ENCODE peak calls at places on chromosome 7, in eight cellular contexts. A is posterior vena cava; F is RWPE1; J is non-pigmented ciliary epithelial cell; V is G401; B is stimulated activated CD8-positive, alpha-beta memory T cell treated with anti-CD3 and anti-CD28 coated beads, Interleukin-4, amount 100 ng/mL, for 1 hour; C is brain pericyte; Y is amniotic epithelial cell. H is an unnamed sample.

GRCh38 chr7:132895231-132895630 is 186.7 kb downstream of the CHCHD3 start:
- DNase-seq in A (no peak), F (no peak), J (no peak), V (no peak), B (no peak), C (no peak), Y (peak), H (peak)

GRCh38 chr7:107694395-107694794 is 33.8 kb downstream of the SLC26A4 start:
- DNase-seq in A (no peak), F (no peak), J (no peak), V (no peak), B (no peak), C (no peak), Y (peak), H (peak)

GRCh38 chr7:91351374-91351773 is 87.1 kb downstream of the FZD1 start:
- DNase-seq in A (no peak), F (peak), J (peak), V (no peak), B (no peak), C (no peak), Y (peak), H (peak)

GRCh38 chr7:50565977-50566376 is 772 bp upstream of the DDC start:
- DNase-seq in A (no peak), F (no peak), J (no peak), V (no peak), B (no peak), C (no peak), Y (no peak), H (no peak)

GRCh38 chr7:118311121-118311803 is 86.8 kb downstream of the ANKRD7 start:
- DNase-seq in A (no peak), F (peak), J (no peak), V (no peak), B (no peak), C (no peak), Y (peak), H (peak)

GRCh38 chr7:47479821-47480575 is 101.9 kb downstream of the TNS3 start:
- DNase-seq in A (peak), F (no peak), J (no peak), V (peak), B (no peak), C (no peak), Y (no peak), H (no peak)

GRCh38 chr7:128150223-128150622 is 90.9 kb upstream of the LEP start:
- DNase-seq in A (no peak), F (no peak), J (no peak), V (no peak), B (no peak), C (no peak), Y (no peak), H (no peak)

GRCh38 chr7:121133444-121133843 is 144.9 kb downstream of the CPED1 start:
- DNase-seq in A (no peak), F (no peak), J (no peak), V (no peak), B (no peak), C (no peak), Y (no peak), H (no peak)

H was measured in choroid plexus epithelial cell.